ENCODE peak calls at places on chromosomes 12 and 14, in nine cellular contexts. K, J, M, G, I, D, N, E and S are unnamed samples.

GRCh38 chr12:105355752-105356151 is 25.3 kb downstream of the C12orf75 start:
- DNase-seq in D (peak), J (no peak), M (no peak), K (peak), G (no peak), I (peak), N (no peak), E (no peak), S (no peak)

GRCh38 chr12:41552507-41553047 is 364.5 kb downstream of the PDZRN4 start:
- DNase-seq in K (no peak), M (no peak), G (no peak), D (no peak), I (no peak), J (no peak), N (no peak), E (no peak), S (no peak)

GRCh38 chr12:104727866-104728449 is 230.1 kb downstream of the SLC41A2 start:
- DNase-seq in N (no peak), I (no peak), J (no peak), D (no peak), K (no peak), E (no peak), G (peak), M (no peak), S (no peak)

GRCh38 chr12:115210533-115211252 is 526.7 kb upstream of the TBX3 start:
- DNase-seq in K (no peak), E (no peak), D (no peak), I (no peak), J (no peak), M (no peak), G (no peak), N (no peak), S (no peak)

GRCh38 chr14:65187421-65188049 is 85.2 kb upstream of the MAX start:
- DNase-seq in I (no peak), D (no peak), J (no peak), E (no peak), K (no peak), G (peak), M (no peak), N (no peak), S (no peak)

GRCh38 chr12:70648831-70649230 is 11.6 kb upstream of the PTPRB start:
- DNase-seq in K (peak), G (no peak), E (no peak), I (no peak), M (no peak), D (no peak), N (no peak), J (no peak), S (peak)

GRCh38 chr14:106610691-106611090 is 1084.3 kb downstream of the TMEM121 start:
- DNase-seq in J (no peak), N (no peak), E (no peak), M (no peak), I (no peak), G (no peak), D (no peak), K (no peak), S (no peak)

GRCh38 chr14:24262821-24263733 is at the start of gene TGM1:
- DNase-seq in J (no peak), K (no peak), D (no peak), M (no peak), G (no peak), I (no peak), N (peak), E (no peak), S (no peak)

DNA sequence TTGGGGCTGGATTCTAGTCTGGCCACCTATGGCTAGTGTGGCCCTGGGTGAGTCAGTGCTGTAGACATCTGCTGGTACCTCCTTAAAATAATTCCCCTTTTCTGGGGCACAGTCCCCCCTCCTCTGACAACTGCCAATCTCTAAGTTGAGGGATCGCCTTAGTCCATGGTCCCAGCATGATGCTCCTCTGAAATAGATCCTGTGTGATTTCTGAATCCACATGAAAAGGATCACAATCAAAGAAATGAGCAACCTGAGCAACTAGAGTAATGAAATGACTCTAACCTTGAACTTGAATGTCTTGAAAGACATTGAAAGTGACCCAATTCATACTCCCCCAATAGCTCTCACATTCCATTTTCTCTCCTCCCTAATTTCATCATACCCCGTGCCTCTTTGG is 332.5 kb downstream of the VRK1 start:
- DNase-seq in G (no peak), I (no peak), E (no peak), K (no peak), J (no peak), N (no peak), M (no peak), D (no peak), S (no peak)
- TF ChIP-seq CTCF in G (no peak), I (no peak), E (no peak), K (no peak), J (no peak), N (no peak), M (no peak), D (no peak), S (no peak)

GRCh38 chr12:89525824-89526770 is at the start of gene POC1B:
- DNase-seq in G (peak), D (peak), E (peak), M (peak), N (peak), K (peak), J (peak), I (no peak), S (no peak)
- TF ChIP-seq CTCF in G (no peak), D (no peak), E (no peak), M (no peak), N (no peak), K (no peak), J (no peak), I (peak), S (no peak)

GRCh38 chr12:60684988-60685655 is 1089.3 kb downstream of the SLC16A7 start:
- DNase-seq in M (no peak), E (no peak), K (no peak), I (no peak), G (no peak), J (no peak), D (no peak), N (no peak), S (no peak)
- TF ChIP-seq CTCF in M (no peak), E (no peak), K (no peak), I (no peak), G (no peak), J (no peak), D (no peak), N (no peak), S (no peak)

DNA sequence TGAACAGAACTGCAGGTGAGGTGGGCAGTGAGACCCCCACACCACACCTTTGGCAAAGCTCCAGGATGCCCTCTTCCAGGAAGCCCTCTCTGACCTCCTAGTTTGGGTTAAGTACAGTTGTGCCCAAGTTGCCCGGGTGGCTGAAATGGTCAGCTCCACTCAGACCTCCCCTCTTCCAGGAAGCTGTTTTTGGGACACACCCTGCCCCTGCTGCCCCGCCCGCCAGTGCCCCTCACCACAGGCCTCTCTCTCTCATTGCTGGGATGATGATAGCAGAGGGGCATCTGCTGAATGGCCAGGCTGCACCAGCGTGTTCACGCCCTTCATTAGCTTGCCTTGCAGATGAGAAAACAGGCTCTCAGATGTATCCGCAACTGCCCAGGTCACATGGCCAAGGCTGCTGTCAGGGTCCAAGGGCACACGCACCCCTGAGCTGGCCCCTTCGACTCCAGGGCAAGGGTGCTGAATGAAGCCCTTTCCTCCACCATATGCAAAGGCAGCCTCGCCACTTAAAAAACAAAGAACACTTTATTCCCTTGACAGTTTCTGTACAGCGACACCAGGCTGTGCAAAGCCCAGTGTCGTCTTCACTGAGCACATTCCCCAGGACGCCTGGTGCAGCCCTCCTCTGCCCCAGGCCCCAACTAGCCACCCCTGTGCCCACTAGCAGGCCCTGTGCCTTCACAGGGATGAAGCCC is 15.5 kb downstream of the SLC25A29 start:
- DNase-seq in D (no peak), J (peak), I (no peak), N (no peak), K (no peak), E (peak), M (no peak), G (no peak), S (no peak)
- TF ChIP-seq CTCF in D (no peak), J (no peak), I (no peak), N (no peak), K (no peak), E (no peak), M (no peak), G (no peak), S (no peak)